ENCODE peak calls at places on chromosomes 3 and 15, in four cellular contexts. K, Y, E and D are unnamed samples. For H3K9me3, the result is how much of the 10 kb centered on the place peaks cover.

GRCh38 chr3:43289401-43289800 is 3.1 kb downstream of the SNRK start:
- DNase-seq in K (no peak), Y (no peak), E (no peak), D (no peak)

GRCh38 chr15:99708563-99708962 is 24.7 kb downstream of the LYSMD4 start:
- DNase-seq in K (peak), Y (peak), E (no peak), D (peak)

GRCh38 chr15:40320931-40321371 is 2.5 kb upstream of the INAFM2 start:
- DNase-seq in K (peak), Y (peak), E (peak), D (peak)

GRCh38 chr15:100154338-100154737 is 187.4 kb downstream of the ADAMTS17 start:
- DNase-seq in K (no peak), Y (no peak), E (no peak), D (no peak)

GRCh38 chr3:85652322-85652721 is 693.5 kb downstream of the CADM2 start:
- DNase-seq in K (no peak), Y (no peak), E (no peak), D (no peak)

GRCh38 chr3:185207931-185208746 is 45.7 kb downstream of the EHHADH start:
- DNase-seq in K (no peak), Y (no peak), E (no peak), D (no peak)

GRCh38 chr3:150830094-150830681 is 67.2 kb upstream of the SIAH2 start:
- DNase-seq in K (no peak), Y (peak), E (no peak), D (peak)

GRCh38 chr3:78823859-78824258 is 943.9 kb downstream of the ROBO1 start:
- DNase-seq in K (no peak), Y (peak), E (no peak), D (no peak)

GRCh38 chr3:53880396-53881345 is 1.3 kb downstream of the ACTR8 start:
- DNase-seq in K (no peak), Y (no peak), E (no peak), D (no peak)

GRCh38 chr15:75811616-75812015 is 31.6 kb upstream of the UBE2Q2 start:
- DNase-seq in K (no peak), Y (no peak), E (no peak), D (no peak)

GRCh38 chr3:169771651-169772529 is 1.3 kb upstream of the MYNN start:
- DNase-seq in K (peak), Y (peak), E (peak), D (peak)

GRCh38 chr3:169772530-169772950 is 656 bp upstream of the MYNN start:
- DNase-seq in K (peak), Y (peak), E (no peak), D (peak)

GRCh38 chr3:169765281-169765624 is 393 bp upstream of the TERC start:
- DNase-seq in K (no peak), Y (no peak), E (no peak), D (no peak)

GRCh38 chr3:169772951-169773816 is at the start of gene MYNN:
- DNase-seq in K (peak), Y (peak), E (peak), D (peak)

GRCh38 chr3:169769287-169770181 is at the start of gene ACTRT3:
- DNase-seq in K (peak), Y (peak), E (peak), D (peak)
- TF ChIP-seq CTCF in K (no peak), Y (no peak), E (no peak), D (no peak)

DNA sequence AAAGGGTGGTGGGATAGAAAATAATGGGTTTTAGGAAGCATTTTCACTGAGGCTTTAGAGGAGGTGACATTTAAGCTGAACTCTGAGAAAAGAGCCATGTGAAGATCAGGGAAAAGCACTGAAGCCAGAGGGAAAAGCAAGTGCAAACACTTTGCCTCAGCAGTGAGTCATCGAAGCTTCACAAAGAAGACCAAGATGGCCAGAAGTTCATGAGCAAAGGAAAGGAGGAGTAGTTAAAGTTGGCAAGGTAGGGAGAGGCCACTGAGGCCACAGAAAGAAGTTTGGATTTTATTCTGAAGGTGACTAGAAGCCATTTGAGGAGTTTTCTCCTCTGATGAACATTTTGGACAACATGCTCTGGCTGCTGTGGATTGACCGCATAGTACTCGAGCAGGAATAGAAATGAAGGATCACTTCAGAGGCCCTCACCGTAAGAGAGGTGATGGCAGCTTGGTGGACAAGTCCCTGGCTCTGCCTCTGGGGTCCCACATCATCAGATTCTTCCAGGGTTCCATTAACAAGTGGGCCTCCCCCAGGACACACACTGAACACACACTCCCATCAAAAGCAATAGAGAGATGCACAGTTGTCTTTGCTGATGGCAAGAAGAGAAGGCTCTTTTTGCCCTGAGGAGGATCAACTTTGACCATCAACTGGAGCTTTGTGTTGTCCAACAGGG is 75.5 kb downstream of the TOP2B start:
- DNase-seq in K (no peak), Y (peak), E (no peak), D (no peak)
- H3K9me3 ChIP-seq in K (under half), Y (under half), E (under half), D (under half)

DNA sequence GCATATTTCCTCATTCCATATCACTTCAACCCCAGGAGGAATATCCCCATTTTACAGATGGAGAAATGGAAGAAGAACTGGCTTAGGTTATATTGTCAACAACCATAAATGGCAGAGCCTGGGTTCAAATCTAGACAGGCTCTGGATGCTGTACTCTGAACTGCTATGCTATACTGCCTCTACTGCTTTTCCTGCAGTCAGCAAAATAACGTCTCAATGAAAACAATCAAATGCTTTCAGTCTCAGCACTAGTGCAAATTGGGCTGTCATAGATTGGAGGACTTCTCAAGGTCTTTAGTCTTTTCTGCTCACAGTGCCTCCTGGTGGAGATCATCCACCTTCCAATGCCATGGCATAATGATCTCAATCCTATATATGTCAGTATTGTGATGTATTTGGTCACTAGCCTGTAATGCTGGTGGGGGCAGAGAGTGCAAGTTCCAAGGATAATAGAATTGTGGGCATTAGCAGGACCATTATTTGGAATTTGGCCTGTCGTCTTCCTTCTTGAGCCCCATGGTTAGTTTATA is 285.0 kb downstream of the CLSTN2 start:
- DNase-seq in K (no peak), Y (peak), E (no peak), D (no peak)
- TF ChIP-seq CTCF in K (no peak), Y (no peak), E (no peak), D (peak)

DNA sequence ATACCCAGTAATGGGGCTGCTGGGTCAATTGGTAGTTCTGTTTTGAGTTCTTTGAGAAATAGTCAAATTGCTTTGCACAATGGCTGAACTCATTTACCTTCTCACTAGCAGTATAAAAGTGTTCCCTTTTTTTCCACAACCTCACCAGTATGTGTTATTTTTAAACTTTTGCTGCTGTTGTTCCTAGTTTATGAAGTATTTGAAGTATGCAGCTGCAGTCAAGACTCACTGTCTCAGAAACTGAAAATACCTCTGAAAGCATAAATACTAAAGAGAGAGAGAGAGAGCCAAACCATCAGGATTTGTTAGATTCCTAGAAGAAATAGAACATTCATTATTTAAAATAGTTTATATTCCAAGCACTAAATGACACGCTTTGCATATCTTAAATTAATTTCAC is 764.2 kb downstream of the NTRK3 start:
- DNase-seq in K (no peak), Y (no peak), E (no peak), D (no peak)
- H3K9me3 ChIP-seq in K (under half), Y (under half), E (under half), D (under half)

DNA sequence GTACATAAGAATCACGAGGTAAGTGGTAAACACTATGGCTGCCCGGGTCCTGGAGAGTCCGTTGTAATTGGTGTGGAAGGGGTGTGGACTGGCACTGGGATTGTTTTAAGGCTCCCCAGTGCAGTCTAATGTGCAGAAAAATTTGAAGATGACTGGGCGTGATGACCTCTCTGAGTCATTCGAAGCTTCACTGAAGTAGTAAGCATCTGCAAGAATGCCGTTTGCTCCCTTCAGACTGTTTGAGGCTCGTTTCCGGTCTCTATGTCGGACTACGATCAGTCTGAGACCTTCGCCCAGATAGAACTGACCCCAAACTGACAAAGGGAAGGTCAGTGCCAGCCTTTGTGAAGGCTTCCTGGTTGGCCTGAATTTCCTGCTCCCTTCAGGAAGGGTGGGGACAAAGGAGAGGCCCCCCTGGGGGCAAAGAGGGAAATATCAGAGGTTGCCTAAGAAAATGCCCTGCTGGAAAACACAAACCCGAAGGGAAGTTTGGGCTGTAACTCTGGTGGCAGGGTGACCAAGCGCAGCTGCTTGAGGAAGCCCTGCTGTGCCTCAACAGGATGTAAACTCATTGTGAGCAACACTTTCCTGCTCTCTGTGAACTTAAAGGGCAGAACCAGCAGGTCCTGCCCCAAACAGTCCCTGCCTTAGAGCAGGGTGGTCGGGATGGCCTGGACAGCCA is 34.6 kb downstream of the BTD start:
- DNase-seq in K (no peak), Y (peak), E (no peak), D (peak)
- TF ChIP-seq CTCF in K (no peak), Y (no peak), E (no peak), D (no peak)

DNA sequence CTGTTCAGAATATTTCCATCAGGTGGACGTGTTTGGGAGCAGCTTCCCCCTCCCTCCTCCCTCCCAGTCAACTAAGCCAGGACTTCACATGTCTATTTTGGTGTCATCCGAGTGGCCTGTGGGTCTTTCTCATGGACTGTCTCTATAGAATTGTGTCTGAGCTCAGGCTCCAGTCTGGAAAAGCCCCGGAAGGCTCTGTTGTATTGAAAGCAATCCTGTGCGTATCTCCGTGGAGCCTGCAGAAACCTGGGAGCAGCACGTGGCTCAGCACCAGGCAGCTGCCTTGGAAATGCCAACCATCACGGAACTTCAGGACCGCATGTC is 25.2 kb downstream of the COLQ start:
- DNase-seq in K (no peak), Y (no peak), E (no peak), D (no peak)
- H3K9me3 ChIP-seq in K (under half), Y (under half), E (under half), D (under half)

DNA sequence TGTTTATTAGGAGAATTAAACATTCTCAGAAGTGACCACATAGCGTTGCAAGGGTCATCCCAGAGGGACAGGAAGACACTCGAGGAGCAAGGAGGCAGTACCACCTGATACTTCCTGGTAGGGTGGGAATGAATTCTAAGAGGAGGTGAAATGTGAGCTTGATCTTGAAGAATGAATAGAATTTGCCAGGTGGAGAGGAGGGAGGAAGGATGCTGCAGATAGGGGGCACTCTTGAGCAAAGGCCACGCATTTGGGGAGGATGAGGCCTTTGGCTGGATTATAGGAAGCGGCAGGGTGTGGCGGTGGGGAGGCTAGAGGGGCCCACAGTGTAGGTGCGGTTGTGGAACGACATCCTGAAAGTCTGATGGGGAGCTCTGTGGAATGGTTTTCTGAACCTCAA is 33.5 kb downstream of the CHCHD6 start:
- DNase-seq in K (no peak), Y (no peak), E (no peak), D (no peak)
- TF ChIP-seq CTCF in K (no peak), Y (no peak), E (no peak), D (peak)

GRCh38 chr15:27867861-27868260 is 231.3 kb downstream of the OCA2 start:
- DNase-seq in K (no peak), Y (no peak), E (no peak), D (no peak)
- H3K9me3 ChIP-seq in K (under half), Y (under half), E (under half), D (under half)

DNA sequence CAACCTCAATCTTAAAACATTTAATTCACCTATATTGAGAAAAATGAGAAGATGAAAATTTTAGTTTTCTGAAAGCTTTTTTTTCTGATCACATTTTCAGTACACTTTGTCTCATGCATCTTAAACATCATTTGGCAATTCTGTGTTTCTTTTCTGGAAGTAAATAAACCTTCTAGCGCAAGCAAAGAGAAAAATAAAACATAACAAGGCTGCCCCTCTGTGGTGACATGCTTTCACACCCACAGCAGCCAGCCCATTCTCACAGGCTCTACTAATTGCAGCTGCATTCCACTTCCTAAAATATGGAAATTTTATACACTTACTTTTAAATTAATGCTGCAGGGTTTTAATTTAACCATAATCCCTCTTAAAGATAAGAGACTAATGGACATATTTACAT is 90.0 kb downstream of the NEK10 start:
- DNase-seq in K (no peak), Y (peak), E (no peak), D (no peak)
- TF ChIP-seq CTCF in K (peak), Y (peak), E (no peak), D (peak)

GRCh38 chr3:155617346-155617745 is 127.5 kb downstream of the PLCH1 start:
- DNase-seq in K (no peak), Y (no peak), E (no peak), D (no peak)

GRCh38 chr3:155619118-155619915 is 125.6 kb downstream of the PLCH1 start:
- DNase-seq in K (no peak), Y (no peak), E (no peak), D (no peak)

GRCh38 chr3:155618575-155618974 is 126.3 kb downstream of the PLCH1 start:
- DNase-seq in K (no peak), Y (no peak), E (no peak), D (no peak)
- H3K9me3 ChIP-seq in K (under half), Y (under half), E (under half), D (under half)